ENCODE peak calls at places on chromosomes 12 and 14, in four cellular contexts. One of them, this sample, is unnamed.

GRCh38 chr14:67623114-67623513 is 3.4 kb downstream of the ARG2 start:
- DNase-seq in stimulated activated CD8-positive, alpha-beta memory T cell treated with anti-CD3 and anti-CD28 coated beads, Interleukin-2, amount 100 ng/mL, for 48 hours: no peak
- DNase-seq in NCI-H2081: no peak
- DNase-seq in colonic mucosa: no peak
- DNase-seq in this sample: no peak

GRCh38 chr12:104782296-104782695 is 175.8 kb downstream of the SLC41A2 start:
- DNase-seq in colonic mucosa: no peak
- DNase-seq in stimulated activated CD8-positive, alpha-beta memory T cell treated with anti-CD3 and anti-CD28 coated beads, Interleukin-2, amount 100 ng/mL, for 48 hours: no peak
- DNase-seq in NCI-H2081: no peak
- DNase-seq in this sample: no peak

GRCh38 chr12:16300222-16300621 is 22.7 kb upstream of the SLC15A5 start:
- DNase-seq in NCI-H2081: no peak
- DNase-seq in stimulated activated CD8-positive, alpha-beta memory T cell treated with anti-CD3 and anti-CD28 coated beads, Interleukin-2, amount 100 ng/mL, for 48 hours: no peak
- DNase-seq in colonic mucosa: no peak
- DNase-seq in this sample: no peak

GRCh38 chr12:92194566-92194965 is 48.9 kb upstream of the BTG1 start:
- DNase-seq in colonic mucosa: no peak
- DNase-seq in NCI-H2081: no peak
- DNase-seq in stimulated activated CD8-positive, alpha-beta memory T cell treated with anti-CD3 and anti-CD28 coated beads, Interleukin-2, amount 100 ng/mL, for 48 hours: no peak
- DNase-seq in this sample: no peak

GRCh38 chr12:19654630-19655384 is 215.5 kb downstream of the AEBP2 start:
- DNase-seq in colonic mucosa: no peak
- DNase-seq in NCI-H2081: no peak
- DNase-seq in stimulated activated CD8-positive, alpha-beta memory T cell treated with anti-CD3 and anti-CD28 coated beads, Interleukin-2, amount 100 ng/mL, for 48 hours: no peak
- DNase-seq in this sample: no peak

GRCh38 chr14:39367387-39367751 is 64.9 kb downstream of the FBXO33 start:
- DNase-seq in colonic mucosa: no peak
- DNase-seq in stimulated activated CD8-positive, alpha-beta memory T cell treated with anti-CD3 and anti-CD28 coated beads, Interleukin-2, amount 100 ng/mL, for 48 hours: no peak
- DNase-seq in NCI-H2081: no peak
- DNase-seq in this sample: no peak

GRCh38 chr12:34406228-34406995 is 384.1 kb downstream of the ALG10 start:
- DNase-seq in NCI-H2081: no peak
- DNase-seq in colonic mucosa: peak
- DNase-seq in stimulated activated CD8-positive, alpha-beta memory T cell treated with anti-CD3 and anti-CD28 coated beads, Interleukin-2, amount 100 ng/mL, for 48 hours: no peak
- DNase-seq in this sample: no peak

GRCh38 chr12:102302553-102302952 is 104.9 kb upstream of the PMCH start:
- DNase-seq in NCI-H2081: no peak
- DNase-seq in stimulated activated CD8-positive, alpha-beta memory T cell treated with anti-CD3 and anti-CD28 coated beads, Interleukin-2, amount 100 ng/mL, for 48 hours: no peak
- DNase-seq in colonic mucosa: no peak
- DNase-seq in this sample: no peak

GRCh38 chr12:130224613-130225012 is 62.3 kb downstream of the FZD10 start:
- DNase-seq in colonic mucosa: no peak
- DNase-seq in NCI-H2081: no peak
- DNase-seq in stimulated activated CD8-positive, alpha-beta memory T cell treated with anti-CD3 and anti-CD28 coated beads, Interleukin-2, amount 100 ng/mL, for 48 hours: no peak
- DNase-seq in this sample: no peak

This sample was measured in NCI-H748 treated with DMSO at 0.1 percent for 48 hours.